ENCODE peak calls at places on chromosomes 16 and 17, in nine cellular contexts. K, O, A, N, Q, X, G, V and L are unnamed samples.

GRCh38 chr17:51121620-51122472 is 1.2 kb upstream of the SPAG9 start:
- DNase-seq in K (peak; percentile 41), O (peak; percentile 53), A (peak; percentile 94), N (peak; percentile 94), Q (peak; percentile 85), X (peak; percentile 77), G (peak; percentile 94), V (peak; percentile 91), L (no peak)

GRCh38 chr17:75009139-75009724 is 3.2 kb upstream of the MRPL58 start:
- DNase-seq in K (no peak), O (no peak), A (no peak), N (no peak), Q (no peak), X (no peak), G (no peak), V (no peak), L (no peak)

GRCh38 chr16:84044108-84044488 is 1.5 kb upstream of the SLC38A8 start:
- DNase-seq in K (no peak), O (no peak), A (no peak), N (no peak), Q (peak; percentile 18), X (no peak), G (no peak), V (peak; percentile 14), L (no peak)

GRCh38 chr17:35930211-35931065 is at the start of gene RDM1:
- DNase-seq in K (peak; percentile 86), O (peak; percentile 90), A (peak; percentile 48), N (peak; percentile 96), Q (peak; percentile 18), X (peak; percentile 9), G (peak; percentile 76), V (peak; percentile 49), L (peak; percentile 90)

GRCh38 chr17:1789936-1790335 is 28.1 kb downstream of the SERPINF1 start:
- DNase-seq in K (no peak), O (no peak), A (no peak), N (no peak), Q (no peak), X (no peak), G (no peak), V (no peak), L (no peak)

GRCh38 chr17:4808378-4808767 is 1.4 kb downstream of the PLD2 start:
- DNase-seq in K (no peak), O (no peak), A (peak; percentile 74), N (no peak), Q (no peak), X (no peak), G (peak; percentile 71), V (no peak), L (peak; percentile 47)

GRCh38 chr16:20803192-20803560 is 3.1 kb downstream of the ERI2 start:
- DNase-seq in K (no peak), O (no peak), A (no peak), N (no peak), Q (no peak), X (no peak), G (no peak), V (no peak), L (no peak)

GRCh38 chr16:88331989-88332920 is 50.5 kb upstream of the ZNF469 start:
- DNase-seq in K (no peak), O (no peak), A (peak; percentile 83), N (peak; percentile 91), Q (peak; percentile 97), X (peak; percentile 99), G (no peak), V (peak; percentile 100), L (no peak)

GRCh38 chr16:89670496-89671431 is 13.1 kb downstream of the SPATA33 start:
- DNase-seq in K (no peak), O (no peak), A (no peak), N (no peak), Q (no peak), X (no peak), G (no peak), V (peak; percentile 22), L (no peak)

GRCh38 chr17:51643702-51644490 is 383.6 kb downstream of the UTP18 start:
- DNase-seq in K (no peak), O (no peak), A (no peak), N (peak; percentile 20), Q (no peak), X (no peak), G (no peak), V (no peak), L (no peak)

GRCh38 chr16:23317266-23317661 is 15.2 kb downstream of the SCNN1B start:
- DNase-seq in K (no peak), O (no peak), A (no peak), N (no peak), Q (no peak), X (no peak), G (peak; percentile 83), V (no peak), L (peak; percentile 88)

GRCh38 chr17:17789828-17790672 is 46.7 kb downstream of the SREBF1 start:
- DNase-seq in K (no peak), O (no peak), A (no peak), N (no peak), Q (no peak), X (no peak), G (no peak), V (no peak), L (no peak)